ENCODE peak calls at places on chromosomes 13 and 19, in nine cellular contexts. E, G, O, P, C, Q, W, L and R are unnamed samples.

GRCh38 chr13:96816874-96817273 is 177.4 kb downstream of the OXGR1 start:
- DNase-seq in E (no peak), C (no peak), G (no peak), W (no peak), P (no peak), O (peak; percentile 59), Q (no peak), L (peak; percentile 58), R (no peak)

GRCh38 chr19:36508325-36508724 is 19.0 kb upstream of the ZNF566 start:
- DNase-seq in L (no peak), C (no peak), P (no peak), O (peak; percentile 37), Q (no peak), E (no peak), G (no peak), W (no peak), R (no peak)

GRCh38 chr19:19531951-19532805 is 3.5 kb downstream of the YJEFN3 start:
- DNase-seq in E (peak; percentile 89), G (peak; percentile 90), Q (peak; percentile 65), O (peak; percentile 71), C (peak; percentile 53), P (peak; percentile 93), W (peak; percentile 59), L (peak; percentile 84), R (peak; percentile 84)

GRCh38 chr19:17860331-17860992 is 752 bp downstream of the RPL18A start:
- DNase-seq in E (no peak), W (no peak), O (no peak), C (no peak), G (no peak), L (no peak), P (no peak), Q (no peak), R (no peak)

GRCh38 chr19:40317338-40317737 is 30.9 kb downstream of the C19orf47 start:
- DNase-seq in C (no peak), L (no peak), P (no peak), Q (no peak), O (no peak), W (no peak), E (no peak), G (no peak), R (no peak)

GRCh38 chr13:99374994-99375805 is 68.0 kb upstream of the GPR183 start:
- DNase-seq in C (no peak), W (no peak), Q (no peak), G (no peak), P (peak; percentile 61), O (no peak), L (no peak), E (no peak), R (no peak)

GRCh38 chr13:26508885-26509284 is 48.6 kb upstream of the WASF3 start:
- DNase-seq in W (no peak), E (peak; percentile 87), O (no peak), C (peak; percentile 11), P (peak; percentile 83), G (peak; percentile 81), Q (peak; percentile 28), L (no peak), R (no peak)

GRCh38 chr19:42097461-42097860 is 21.5 kb downstream of the ZNF574 start:
- DNase-seq in P (no peak), G (no peak), L (no peak), C (no peak), W (no peak), O (no peak), E (no peak), Q (no peak), R (no peak)

GRCh38 chr13:75251188-75251587 is 230.8 kb downstream of the TBC1D4 start:
- DNase-seq in E (no peak), Q (no peak), G (no peak), C (no peak), O (no peak), P (no peak), W (no peak), L (no peak), R (no peak)

GRCh38 chr19:15372470-15372869 is 7.1 kb downstream of the AKAP8 start:
- DNase-seq in C (no peak), L (no peak), E (no peak), G (no peak), P (no peak), Q (no peak), O (no peak), W (no peak), R (no peak)

GRCh38 chr13:31794452-31794851 is 55.1 kb downstream of the RXFP2 start:
- DNase-seq in O (no peak), C (no peak), P (no peak), Q (no peak), G (no peak), W (no peak), E (peak; percentile 46), L (no peak), R (no peak)

GRCh38 chr13:31433756-31434155 is 234.0 kb downstream of the B3GLCT start:
- DNase-seq in P (no peak), G (no peak), O (no peak), C (no peak), W (no peak), Q (no peak), E (no peak), L (no peak), R (no peak)

GRCh38 chr19:5024282-5024681 is 55.4 kb downstream of the KDM4B start:
- DNase-seq in O (no peak), W (no peak), L (no peak), P (no peak), G (no peak), C (no peak), E (no peak), Q (peak; percentile 98), R (no peak)

GRCh38 chr19:5022066-5022860 is 53.4 kb downstream of the KDM4B start:
- DNase-seq in W (no peak), Q (no peak), O (no peak), L (no peak), G (no peak), P (no peak), C (no peak), E (no peak), R (no peak)

GRCh38 chr19:5025027-5025426 is 56.1 kb downstream of the KDM4B start:
- DNase-seq in W (no peak), P (no peak), E (no peak), G (no peak), C (no peak), O (no peak), L (no peak), Q (peak; percentile 78), R (no peak)

GRCh38 chr19:5020368-5020767 is 51.5 kb downstream of the KDM4B start:
- DNase-seq in Q (no peak), G (no peak), C (no peak), P (no peak), L (no peak), W (no peak), O (no peak), E (no peak), R (no peak)

GRCh38 chr19:5023128-5023571 is 54.2 kb downstream of the KDM4B start:
- DNase-seq in L (no peak), P (no peak), E (no peak), W (peak; percentile 46), Q (no peak), O (no peak), G (no peak), C (no peak), R (no peak)
- H3K27ac ChIP-seq in L (no peak overlapping the region), P (no peak overlapping the region), E (no peak overlapping the region), W (no peak overlapping the region), Q (peak overlapping the region; percentile 7), O (no peak overlapping the region), G (no peak overlapping the region), C (no peak overlapping the region), R (no peak overlapping the region)

GRCh38 chr19:58572026-58572817 is 913 bp downstream of the MZF1 start:
- DNase-seq in P (peak; percentile 28), Q (no peak), W (no peak), C (no peak), E (no peak), L (no peak), G (no peak), O (no peak), R (no peak)
- H3K27ac ChIP-seq in P (peak overlapping the region; percentile 96), Q (peak overlapping the region; percentile 82), W (peak overlapping the region; percentile 100), C (peak overlapping the region; percentile 91), E (peak overlapping the region; percentile 87), L (no peak overlapping the region), G (peak overlapping the region; percentile 98), O (no peak overlapping the region), R (peak overlapping the region; percentile 96)

DNA sequence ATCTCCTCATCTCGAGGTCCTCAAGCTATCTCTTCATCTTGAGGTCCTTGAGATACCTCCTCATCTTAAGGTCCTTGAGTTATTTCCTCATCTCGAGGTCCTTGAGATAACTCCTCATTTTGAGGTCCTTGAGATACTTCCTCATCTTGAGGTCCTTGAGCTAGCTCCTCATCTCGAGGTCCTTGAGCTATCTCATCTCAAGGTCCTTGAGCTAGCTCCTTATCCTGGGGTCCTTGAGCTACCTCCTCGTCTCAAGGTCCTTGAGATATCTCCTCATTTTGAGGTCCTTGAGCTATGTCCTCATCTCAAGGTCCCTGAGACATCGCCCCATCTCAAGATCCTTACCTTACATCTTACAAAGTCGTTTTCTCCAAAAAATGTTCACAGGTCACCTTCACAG is 18.7 kb downstream of the VAV1 start:
- DNase-seq in L (no peak), W (no peak), E (no peak), C (no peak), Q (no peak), O (no peak), G (no peak), P (no peak), R (no peak)
- H3K27ac ChIP-seq in L (no peak overlapping the region), W (no peak overlapping the region), E (no peak overlapping the region), C (no peak overlapping the region), Q (no peak overlapping the region), O (no peak overlapping the region), G (no peak overlapping the region), P (no peak overlapping the region), R (no peak overlapping the region)

GRCh38 chr19:52602931-52603330 is 32.8 kb downstream of the ZNF701 start:
- DNase-seq in G (no peak), P (no peak), E (no peak), W (no peak), C (no peak), L (no peak), Q (no peak), O (no peak), R (no peak)
- H3K27ac ChIP-seq in G (peak overlapping the region; percentile 85), P (no peak overlapping the region), E (no peak overlapping the region), W (no peak overlapping the region), C (no peak overlapping the region), L (no peak overlapping the region), Q (no peak overlapping the region), O (no peak overlapping the region), R (no peak overlapping the region)

DNA sequence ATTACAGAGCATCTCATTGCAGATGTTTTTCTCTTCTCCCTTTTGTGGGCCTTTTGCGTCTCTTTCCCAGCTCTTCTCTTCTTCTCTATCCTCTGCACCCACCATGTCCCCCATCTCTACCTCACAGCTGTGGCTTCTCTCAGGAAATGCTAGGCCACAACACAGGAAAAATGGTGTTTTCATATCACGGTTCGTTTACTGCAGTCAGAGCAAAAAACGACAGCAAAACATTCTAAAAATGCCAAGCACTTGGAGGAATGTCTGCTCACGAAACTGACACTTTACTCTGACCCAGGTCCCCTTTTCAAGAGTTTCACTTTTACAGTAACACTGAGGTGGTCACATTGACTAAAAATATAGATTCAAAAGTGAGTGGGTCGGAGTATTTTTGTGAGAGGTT is 152.2 kb downstream of the DCT start:
- DNase-seq in P (no peak), G (no peak), Q (peak; percentile 35), W (no peak), E (no peak), O (peak; percentile 56), C (no peak), L (no peak), R (no peak)
- H3K27ac ChIP-seq in P (no peak overlapping the region), G (no peak overlapping the region), Q (peak overlapping the region; percentile 25), W (no peak overlapping the region), E (no peak overlapping the region), O (no peak overlapping the region), C (no peak overlapping the region), L (no peak overlapping the region), R (peak overlapping the region; percentile 47)

GRCh38 chr19:2274937-2275535 is 6.9 kb downstream of the PEAK3 start:
- DNase-seq in W (peak; percentile 55), L (peak; percentile 82), C (peak; percentile 68), E (peak; percentile 61), O (peak; percentile 89), Q (peak; percentile 84), G (peak; percentile 82), P (peak; percentile 78), R (peak; percentile 89)
- H3K27ac ChIP-seq in W (peak overlapping the region; percentile 21), L (no peak overlapping the region), C (no peak overlapping the region), E (peak overlapping the region; percentile 17), O (no peak overlapping the region), Q (no peak overlapping the region), G (no peak overlapping the region), P (peak overlapping the region; percentile 13), R (no peak overlapping the region)